ENCODE peak calls at places on chromosomes 11 and 22, in eight cellular contexts. Q is mammary epithelial cell, U is cardiac muscle cell, N is pancreas, F is sigmoid colon, L is H1, R is WERI-Rb-1, V is esophagus squamous epithelium. M is an unnamed sample.
A peak's percentile ranks its signal among the peaks of the same experiment; 100 is the strongest.

GRCh38 chr22:35977136-35977535 is 51.5 kb downstream of the RBFOX2 start:
- DNase-seq in F (no peak), V (no peak), L (no peak), Q (no peak), N (no peak), U (no peak), R (no peak), M (no peak)

GRCh38 chr11:65041206-65042035 is at the start of gene SAC3D1:
- DNase-seq in R (peak; percentile 70), V (no peak), F (no peak), U (peak; percentile 74), Q (no peak), N (peak; percentile 63), L (no peak), M (no peak)

GRCh38 chr22:17315310-17315709 is 54.0 kb upstream of the CECR2 start:
- DNase-seq in Q (no peak), L (no peak), N (no peak), V (no peak), F (no peak), R (no peak), U (no peak), M (no peak)

GRCh38 chr22:48680601-48681000 is 1147.1 kb downstream of the BRD1 start:
- DNase-seq in Q (no peak), N (no peak), F (no peak), V (no peak), R (no peak), L (no peak), U (no peak), M (no peak)

GRCh38 chr22:50315289-50316113 is 8.1 kb upstream of the PLXNB2 start:
- DNase-seq in U (no peak), N (no peak), R (no peak), Q (no peak), L (no peak), F (no peak), V (no peak), M (no peak)

GRCh38 chr11:124085583-124085982 is 29.7 kb upstream of the VWA5A start:
- DNase-seq in N (no peak), U (no peak), Q (peak; percentile 66), V (no peak), R (no peak), F (no peak), L (no peak), M (peak; percentile 41)

GRCh38 chr11:72807021-72807693 is 7.1 kb upstream of the ATG16L2 start:
- DNase-seq in N (no peak), F (no peak), Q (no peak), R (no peak), L (no peak), V (no peak), U (no peak), M (no peak)

GRCh38 chr22:25840883-25841282 is 98.9 kb downstream of the MYO18B start:
- DNase-seq in N (no peak), V (no peak), U (no peak), L (no peak), F (no peak), R (no peak), Q (no peak), M (no peak)

GRCh38 chr22:24580276-24580675 is 12.6 kb downstream of the LRRC75B start:
- DNase-seq in Q (peak; percentile 88), F (no peak), N (no peak), U (no peak), V (no peak), L (no peak), R (no peak), M (peak; percentile 58)

GRCh38 chr11:79193663-79194062 is 247.2 kb downstream of the TENM4 start:
- DNase-seq in N (no peak), L (no peak), Q (no peak), R (no peak), U (no peak), F (no peak), V (no peak), M (no peak)

GRCh38 chr11:74204692-74205091 is 33.6 kb downstream of the PPME1 start:
- DNase-seq in U (no peak), V (no peak), L (no peak), Q (no peak), R (no peak), F (no peak), N (no peak), M (no peak)

GRCh38 chr11:74205181-74205580 is 34.1 kb downstream of the PPME1 start:
- DNase-seq in L (no peak), R (no peak), Q (no peak), V (no peak), N (no peak), U (no peak), F (no peak), M (no peak)

GRCh38 chr11:74208507-74208906 is 37.4 kb downstream of the PPME1 start:
- DNase-seq in U (no peak), F (no peak), L (no peak), N (no peak), V (no peak), Q (no peak), R (no peak), M (no peak)

GRCh38 chr11:74212533-74212932 is 41.4 kb downstream of the PPME1 start:
- DNase-seq in N (no peak), V (no peak), L (no peak), Q (no peak), U (no peak), F (no peak), R (no peak), M (no peak)

GRCh38 chr11:74206746-74207145 is 35.7 kb downstream of the PPME1 start:
- DNase-seq in V (no peak), U (no peak), N (no peak), R (no peak), F (no peak), Q (no peak), L (no peak), M (no peak)
- H3K27ac ChIP-seq in V (no peak overlapping the region), U (no peak overlapping the region), N (no peak overlapping the region), R (no peak overlapping the region), F (no peak overlapping the region), Q (no peak overlapping the region), L (no peak overlapping the region), M (no peak overlapping the region)

DNA sequence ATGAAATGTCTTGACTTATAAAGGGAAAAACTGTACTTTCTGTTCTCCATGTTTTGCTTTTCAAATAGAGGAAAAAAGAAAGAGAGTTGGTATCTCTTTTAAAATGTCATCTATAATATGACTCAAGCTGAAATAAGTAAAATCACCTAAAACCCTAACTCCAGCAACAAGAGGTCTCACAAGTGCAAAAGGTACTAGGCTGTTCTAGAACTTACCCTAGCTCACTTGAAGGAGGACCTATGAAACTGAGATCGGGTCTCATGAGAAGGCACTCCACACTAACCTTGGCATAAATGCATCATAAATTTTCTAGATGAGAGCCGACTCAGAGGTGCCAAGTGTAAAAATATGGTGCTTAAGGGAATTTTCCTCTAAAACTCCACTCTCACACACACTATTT is 63.8 kb downstream of the PHF21A start:
- DNase-seq in U (no peak), V (no peak), Q (no peak), R (no peak), L (no peak), F (no peak), N (no peak), M (no peak)
- H3K27ac ChIP-seq in U (no peak overlapping the region), V (no peak overlapping the region), Q (no peak overlapping the region), R (no peak overlapping the region), L (no peak overlapping the region), F (no peak overlapping the region), N (no peak overlapping the region), M (no peak overlapping the region)

GRCh38 chr22:42073568-42074152 is 388 bp upstream of the PHETA2 start:
- DNase-seq in Q (no peak), U (no peak), R (no peak), L (no peak), F (no peak), N (no peak), V (no peak), M (no peak)
- H3K27ac ChIP-seq in Q (no peak overlapping the region), U (peak overlapping the region; percentile 86), R (no peak overlapping the region), L (no peak overlapping the region), F (peak overlapping the region; percentile 93), N (peak overlapping the region; percentile 62), V (peak overlapping the region; percentile 94), M (no peak overlapping the region)

GRCh38 chr11:16669799-16670415 is 68.5 kb upstream of the C11orf58 start:
- DNase-seq in N (no peak), F (no peak), R (no peak), L (peak; percentile 77), Q (peak; percentile 84), U (no peak), V (no peak), M (peak; percentile 53)
- H3K27ac ChIP-seq in N (no peak overlapping the region), F (no peak overlapping the region), R (no peak overlapping the region), L (peak overlapping the region; percentile 10), Q (no peak overlapping the region), U (no peak overlapping the region), V (no peak overlapping the region), M (no peak overlapping the region)

GRCh38 chr11:44992181-44992582 is 41.5 kb upstream of the TP53I11 start:
- DNase-seq in L (no peak), R (no peak), V (no peak), U (no peak), Q (no peak), N (peak; percentile 92), F (peak; percentile 54), M (no peak)

GRCh38 chr11:44992774-44993173 is 42.1 kb upstream of the TP53I11 start:
- DNase-seq in V (no peak), Q (no peak), F (no peak), U (no peak), N (no peak), L (no peak), R (no peak), M (no peak)

GRCh38 chr11:44994753-44995152 is 44.1 kb upstream of the TP53I11 start:
- DNase-seq in V (no peak), R (peak; percentile 50), F (peak; percentile 29), L (no peak), Q (no peak), U (no peak), N (no peak), M (no peak)

GRCh38 chr11:44997566-44997965 is 46.9 kb upstream of the TP53I11 start:
- DNase-seq in F (no peak), L (no peak), N (no peak), V (no peak), R (peak; percentile 69), U (no peak), Q (no peak), M (no peak)

DNA sequence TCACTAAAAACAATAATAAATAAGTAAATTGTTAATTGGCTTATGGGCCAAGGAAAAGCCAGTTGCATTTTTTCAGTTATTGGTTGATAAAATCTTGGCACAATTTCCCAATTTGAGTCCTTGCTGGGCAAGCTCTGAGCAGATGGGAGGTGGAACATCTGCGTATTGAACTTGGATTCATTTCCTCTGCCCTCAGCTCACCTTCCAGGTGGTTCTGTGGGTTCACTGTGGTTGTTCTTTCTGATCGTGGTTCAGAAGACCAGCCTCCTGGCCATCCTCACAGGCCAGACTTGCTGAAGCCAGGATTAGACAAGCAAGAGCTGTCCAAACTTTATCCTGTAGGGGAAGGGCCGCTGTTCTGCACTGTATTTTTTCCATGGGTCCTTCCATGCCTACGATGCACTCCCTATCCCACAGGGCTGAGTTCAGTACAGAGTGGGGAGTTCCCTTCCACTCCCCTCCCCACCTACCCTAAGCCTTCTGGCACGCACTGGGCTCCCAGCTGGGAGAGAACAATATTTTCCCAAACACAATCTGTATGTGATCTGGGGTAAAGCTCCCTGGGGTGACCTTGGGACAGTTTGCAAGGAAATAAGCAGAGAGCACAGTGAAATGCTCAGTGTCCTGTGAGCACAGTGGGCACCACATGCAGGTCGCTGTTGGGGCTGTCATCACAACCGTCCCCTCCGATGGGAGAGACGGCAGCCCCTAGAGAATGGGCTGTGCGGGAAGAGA is 43.5 kb upstream of the TP53I11 start:
- DNase-seq in U (no peak), Q (no peak), F (no peak), V (no peak), N (peak; percentile 86), R (peak; percentile 46), L (no peak), M (no peak)
- H3K27ac ChIP-seq in U (no peak overlapping the region), Q (no peak overlapping the region), F (no peak overlapping the region), V (no peak overlapping the region), N (peak overlapping the region; percentile 67), R (peak overlapping the region; percentile 55), L (no peak overlapping the region), M (no peak overlapping the region)